ENCODE peak calls at places on chromosome 4, in nine cellular contexts. D, H, X, I, P, U, V, G and N are unnamed samples.

GRCh38 chr4:101031971-101032370 is 315.4 kb downstream of the PPP3CA start:
- DNase-seq in D (no peak), H (no peak), X (no peak), I (no peak), P (no peak), U (no peak), V (no peak), G (no peak), N (no peak)

GRCh38 chr4:177554966-177555574 is 112.8 kb upstream of the AGA start:
- DNase-seq in D (peak), H (no peak), X (no peak), I (peak), P (no peak), U (peak), V (peak), G (no peak), N (no peak)

GRCh38 chr4:1463088-1463926 is 57.1 kb upstream of the NKX1-1 start:
- DNase-seq in D (no peak), H (no peak), X (no peak), I (no peak), P (no peak), U (no peak), V (no peak), G (no peak), N (no peak)

GRCh38 chr4:74546020-74546419 is 101.1 kb downstream of the AREG start:
- DNase-seq in D (no peak), H (no peak), X (no peak), I (no peak), P (no peak), U (no peak), V (no peak), G (no peak), N (no peak)

GRCh38 chr4:108690738-108691137 is 40.3 kb downstream of the OSTC start:
- DNase-seq in D (no peak), H (no peak), X (no peak), I (no peak), P (peak), U (no peak), V (no peak), G (no peak), N (no peak)

GRCh38 chr4:150950657-150951056 is 64.4 kb downstream of the LRBA start:
- DNase-seq in D (no peak), H (no peak), X (no peak), I (no peak), P (no peak), U (no peak), V (no peak), G (no peak), N (no peak)

GRCh38 chr4:87270144-87270543 is 49.7 kb upstream of the KLHL8 start:
- DNase-seq in D (no peak), H (no peak), X (no peak), I (no peak), P (no peak), U (peak), V (peak), G (no peak), N (peak)

GRCh38 chr4:1169171-1169671 is 3.2 kb downstream of the SPON2 start:
- DNase-seq in D (no peak), H (no peak), X (no peak), I (no peak), P (no peak), U (no peak), V (no peak), G (no peak), N (no peak)

GRCh38 chr4:105620640-105621323 is 68.4 kb downstream of the ARHGEF38 start:
- DNase-seq in D (no peak), H (no peak), X (peak), I (no peak), P (no peak), U (no peak), V (no peak), G (no peak), N (no peak)

GRCh38 chr4:156294577-156294976 is 340.9 kb upstream of the CTSO start:
- DNase-seq in D (no peak), H (no peak), X (peak), I (no peak), P (no peak), U (no peak), V (peak), G (no peak), N (no peak)